ENCODE peak calls at places on chromosomes 4 and X, in seven cellular contexts. H is GM23248, O is NT2/D1, V is IMR-90, Q is SK-N-SH, B is DND-41, N is astrocyte. I is an unnamed sample.

GRCh38 chrX:109281478-109282275 is 200.2 kb downstream of the GUCY2F start:
- DNase-seq in H (no peak), O (peak), V (no peak), Q (no peak), B (no peak), N (peak), I (no peak)

GRCh38 chr4:68490826-68491457 is 43.7 kb downstream of the TMPRSS11E start:
- DNase-seq in H (peak), O (no peak), V (no peak), Q (no peak), B (no peak), N (no peak), I (no peak)

GRCh38 chr4:101418466-101418865 is 71.1 kb upstream of the PPP3CA start:
- DNase-seq in H (no peak), O (no peak), V (no peak), Q (no peak), B (peak), N (no peak), I (no peak)

GRCh38 chr4:125639182-125639621 is 324.4 kb downstream of the FAT4 start:
- DNase-seq in H (peak), O (peak), V (peak), Q (peak), B (no peak), N (peak), I (no peak)

GRCh38 chr4:37936889-37937498 is 23.2 kb upstream of the PTTG2 start:
- DNase-seq in H (no peak), O (no peak), V (no peak), Q (no peak), B (no peak), N (no peak), I (no peak)

GRCh38 chrX:13074297-13075262 is 30.2 kb upstream of the FAM9C start:
- DNase-seq in H (no peak), O (no peak), V (no peak), Q (no peak), B (no peak), N (no peak), I (no peak)

GRCh38 chr4:183504930-183505555 is at the start of gene ING2:
- DNase-seq in H (peak), O (no peak), V (no peak), Q (peak), B (no peak), N (peak), I (peak)

GRCh38 chrX:103329991-103330390 is at the start of gene TCEAL7:
- DNase-seq in H (peak), O (no peak), V (peak), Q (peak), B (no peak), N (peak), I (no peak)

GRCh38 chrX:136191171-136191570 is 43.8 kb downstream of the FHL1 start:
- DNase-seq in H (no peak), O (no peak), V (no peak), Q (no peak), B (no peak), N (no peak), I (no peak)

GRCh38 chr4:26806331-26806730 is 54.3 kb upstream of the STIM2 start:
- DNase-seq in H (peak), O (no peak), V (peak), Q (no peak), B (no peak), N (peak), I (no peak)

GRCh38 chrX:39910651-39911050 is 187.1 kb downstream of the BCOR start:
- DNase-seq in H (no peak), O (no peak), V (no peak), Q (no peak), B (no peak), N (no peak), I (no peak)

GRCh38 chrX:1592128-1592862 is 891 bp downstream of the AKAP17A start:
- DNase-seq in H (peak), O (no peak), V (peak), Q (peak), B (no peak), N (peak), I (peak)

GRCh38 chrX:1591102-1591862 is at the start of gene AKAP17A:
- DNase-seq in H (peak), O (peak), V (peak), Q (peak), B (peak), N (peak), I (peak)

GRCh38 chrX:1592863-1593201 is 1.4 kb downstream of the AKAP17A start:
- DNase-seq in H (peak), O (no peak), V (peak), Q (peak), B (peak), N (no peak), I (no peak)

GRCh38 chrX:1593286-1594271 is 2.2 kb downstream of the AKAP17A start:
- DNase-seq in H (no peak), O (no peak), V (no peak), Q (no peak), B (no peak), N (no peak), I (no peak)

GRCh38 chrX:1591863-1592127 is 391 bp downstream of the AKAP17A start:
- DNase-seq in H (peak), O (no peak), V (no peak), Q (no peak), B (peak), N (no peak), I (peak)
- H3K9ac ChIP-seq in H (peak), O (peak), V (peak), Q (peak), B (peak), N (peak), I (peak)

GRCh38 chr4:122787940-122788339 is 38.7 kb upstream of the FGF2 start:
- DNase-seq in H (no peak), O (no peak), V (no peak), Q (no peak), B (no peak), N (no peak), I (no peak)
- H3K9ac ChIP-seq in H (no peak), O (no peak), V (no peak), Q (no peak), B (no peak), N (no peak), I (no peak)

GRCh38 chrX:153926594-153926862 is 464 bp upstream of the ARHGAP4 start:
- DNase-seq in H (no peak), O (no peak), V (no peak), Q (no peak), B (no peak), N (no peak), I (no peak)
- H3K9ac ChIP-seq in H (no peak), O (peak), V (no peak), Q (peak), B (peak), N (no peak), I (peak)

GRCh38 chr4:142080960-142081359 is 444.6 kb downstream of the IL15 start:
- DNase-seq in H (no peak), O (no peak), V (peak), Q (no peak), B (no peak), N (peak), I (no peak)
- H3K9ac ChIP-seq in H (no peak), O (no peak), V (no peak), Q (peak), B (no peak), N (no peak), I (no peak)

GRCh38 chr4:159144112-159144694 is 41.3 kb downstream of the RAPGEF2 start:
- DNase-seq in H (no peak), O (no peak), V (no peak), Q (no peak), B (no peak), N (no peak), I (no peak)

GRCh38 chr4:159146007-159146330 is 43.1 kb downstream of the RAPGEF2 start:
- DNase-seq in H (no peak), O (no peak), V (peak), Q (no peak), B (no peak), N (no peak), I (no peak)

GRCh38 chr4:159146454-159146853 is 43.6 kb downstream of the RAPGEF2 start:
- DNase-seq in H (no peak), O (no peak), V (peak), Q (no peak), B (no peak), N (no peak), I (no peak)

GRCh38 chr4:159142985-159143384 is 40.1 kb downstream of the RAPGEF2 start:
- DNase-seq in H (no peak), O (no peak), V (no peak), Q (no peak), B (no peak), N (no peak), I (no peak)

GRCh38 chr4:159145318-159146006 is 42.6 kb downstream of the RAPGEF2 start:
- DNase-seq in H (no peak), O (no peak), V (no peak), Q (no peak), B (no peak), N (no peak), I (no peak)
- H3K9ac ChIP-seq in H (no peak), O (no peak), V (no peak), Q (no peak), B (no peak), N (no peak), I (no peak)

GRCh38 chr4:8274066-8274652 is 4.6 kb downstream of the HTRA3 start:
- DNase-seq in H (no peak), O (no peak), V (no peak), Q (no peak), B (no peak), N (no peak), I (no peak)
- H3K9ac ChIP-seq in H (no peak), O (no peak), V (no peak), Q (no peak), B (no peak), N (no peak), I (no peak)

GRCh38 chr4:150206981-150207380 is 128.7 kb downstream of the DCLK2 start:
- DNase-seq in H (no peak), O (no peak), V (no peak), Q (peak), B (no peak), N (no peak), I (no peak)
- H3K9ac ChIP-seq in H (no peak), O (no peak), V (no peak), Q (no peak), B (no peak), N (no peak), I (no peak)

DNA sequence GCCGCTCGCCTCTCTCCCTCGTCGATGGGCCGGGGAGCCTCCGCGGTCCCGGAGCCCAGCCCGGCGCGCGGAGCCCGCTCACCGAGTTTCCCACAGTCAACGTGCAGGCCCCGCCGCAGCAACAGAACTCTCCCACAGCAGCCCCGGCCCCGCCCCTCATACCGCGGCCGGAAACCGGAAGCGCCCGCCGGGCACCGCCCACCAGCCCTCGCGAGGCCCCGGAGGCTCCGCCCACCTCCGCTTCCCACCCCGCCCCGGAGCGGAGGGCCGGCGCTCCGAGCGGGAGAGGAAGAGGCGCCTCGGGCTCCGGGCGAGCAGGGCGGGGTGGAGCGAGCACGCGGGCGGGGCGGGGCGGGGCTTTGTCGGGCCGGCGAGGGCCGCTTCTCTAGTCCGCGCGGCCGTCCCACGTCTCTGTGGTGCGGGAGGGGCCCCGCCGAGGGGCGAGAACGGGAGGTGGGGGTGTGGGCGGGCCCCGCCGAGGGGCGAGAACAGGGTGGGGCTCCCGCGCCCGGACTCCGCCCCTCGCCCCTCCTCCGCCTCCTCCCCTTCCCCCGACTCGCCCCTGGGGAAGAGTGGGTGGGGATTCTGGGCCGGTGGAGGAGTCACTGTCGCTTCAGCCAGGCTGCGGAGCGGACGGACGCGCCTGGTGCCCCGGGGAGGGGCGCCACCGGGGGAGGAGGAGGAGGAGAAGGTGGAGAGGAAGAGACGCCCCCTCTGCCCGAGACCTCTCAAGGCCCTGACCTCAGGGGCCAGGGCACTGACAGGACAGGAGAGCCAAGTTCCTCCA is at the start of the genes ABCD1 and BCAP31:
- DNase-seq in H (peak), O (peak), V (peak), Q (peak), B (peak), N (peak), I (peak)
- H3K9ac ChIP-seq in H (peak), O (peak), V (peak), Q (peak), B (peak), N (peak), I (peak)

GRCh38 chr4:76696109-76696508 is 201.8 kb downstream of the SOWAHB start:
- DNase-seq in H (peak), O (peak), V (peak), Q (no peak), B (no peak), N (peak), I (no peak)
- H3K9ac ChIP-seq in H (no peak), O (no peak), V (peak), Q (no peak), B (no peak), N (no peak), I (no peak)